ENCODE peak calls at places on chromosome 21, in four cellular contexts. R is OCI-LY7, F is nucleus accumbens, D is KBM-7. K is an unnamed sample.

GRCh38 chr21:44291936-44292811 is 6.5 kb downstream of the AIRE start:
- DNase-seq in R (no peak), F (no peak), D (no peak), K (no peak)

GRCh38 chr21:43585514-43585913 is 73.8 kb downstream of the HSF2BP start:
- DNase-seq in R (no peak), F (no peak), D (no peak), K (no peak)

GRCh38 chr21:20856926-20857325 is 141.3 kb upstream of the NCAM2 start:
- DNase-seq in R (no peak), F (no peak), D (peak; percentile 24), K (no peak)

GRCh38 chr21:45098867-45099266 is 24.5 kb downstream of the ADARB1 start:
- DNase-seq in R (peak; percentile 56), F (no peak), D (no peak), K (peak; percentile 30)

GRCh38 chr21:46222436-46223116 is 6.0 kb downstream of the LSS start:
- DNase-seq in R (no peak), F (no peak), D (no peak), K (no peak)

GRCh38 chr21:33567914-33568313 is 20.6 kb downstream of the DONSON start:
- DNase-seq in R (no peak), F (no peak), D (no peak), K (no peak)

GRCh38 chr21:16476056-16476850 is 746.5 kb downstream of the USP25 start:
- DNase-seq in R (no peak), F (no peak), D (no peak), K (no peak)

GRCh38 chr21:44415073-44416025 is 40.0 kb upstream of the LRRC3 start:
- DNase-seq in R (no peak), F (no peak), D (no peak), K (no peak)

GRCh38 chr21:16534408-16535099 is 804.8 kb downstream of the USP25 start:
- DNase-seq in R (no peak), F (peak; percentile 59), D (no peak), K (no peak)

GRCh38 chr21:15149825-15150224 is 85.0 kb upstream of the NRIP1 start:
- DNase-seq in R (no peak), F (no peak), D (no peak), K (no peak)

GRCh38 chr21:28699591-28700259 is 293.0 kb downstream of the LTN1 start:
- DNase-seq in R (no peak), F (no peak), D (no peak), K (no peak)

GRCh38 chr21:35426897-35427296 is 377.8 kb upstream of the RUNX1 start:
- DNase-seq in R (no peak), F (no peak), D (no peak), K (no peak)

GRCh38 chr21:36835383-36835795 is 131.1 kb downstream of the HLCS start:
- DNase-seq in R (no peak), F (no peak), D (no peak), K (no peak)

GRCh38 chr21:14040386-14040785 is 170.4 kb downstream of the LIPI start:
- DNase-seq in R (no peak), F (no peak), D (no peak), K (no peak)

GRCh38 chr21:45447821-45448220 is 42.9 kb downstream of the COL18A1 start:
- DNase-seq in R (no peak), F (no peak), D (no peak), K (no peak)

GRCh38 chr21:33078907-33079582 is 9.1 kb downstream of the OLIG1 start:
- DNase-seq in R (no peak), F (peak; percentile 84), D (peak; percentile 81), K (peak; percentile 44)

GRCh38 chr21:44872266-44872567 is 1.3 kb downstream of the PTTG1IP start:
- DNase-seq in R (peak; percentile 19), F (no peak), D (no peak), K (no peak)

GRCh38 chr21:36610201-36610600 is 88.7 kb upstream of the SIM2 start:
- DNase-seq in R (no peak), F (no peak), D (no peak), K (no peak)

GRCh38 chr21:41939391-41939790 is 14.4 kb downstream of the C2CD2 start:
- DNase-seq in R (no peak), F (no peak), D (no peak), K (no peak)

GRCh38 chr21:44509539-44509938 is 30.5 kb downstream of the KRTAP10-1 start:
- DNase-seq in R (peak; percentile 11), F (no peak), D (no peak), K (peak; percentile 14)

GRCh38 chr21:42685954-42686500 is 32.6 kb downstream of the PDE9A start:
- DNase-seq in R (no peak), F (no peak), D (no peak), K (no peak)

GRCh38 chr21:33884361-33885157 is 31.0 kb downstream of the ATP5PO start:
- DNase-seq in R (no peak), F (no peak), D (no peak), K (no peak)

GRCh38 chr21:42153746-42154145 is 65.2 kb upstream of the ABCG1 start:
- DNase-seq in R (no peak), F (no peak), D (no peak), K (no peak)

GRCh38 chr21:25149022-25149421 is 458.3 kb downstream of the MRPL39 start:
- DNase-seq in R (no peak), F (no peak), D (no peak), K (no peak)

GRCh38 chr21:46437511-46437910 is 21.2 kb upstream of the DIP2A start:
- DNase-seq in R (no peak), F (no peak), D (no peak), K (no peak)

GRCh38 chr21:28018741-28019669 is 973.7 kb downstream of the LTN1 start:
- DNase-seq in R (peak; percentile 15), F (peak; percentile 28), D (no peak), K (no peak)